ENCODE peak calls at places on chromosomes 3 and 15, in four cellular contexts. F, I, P and S are unnamed samples.

GRCh38 chr3:15636028-15636709 is 34.6 kb downstream of the BTD start:
- DNase-seq in P (no peak), F (no peak), I (no peak), S (peak)

GRCh38 chr3:187039723-187040414 is 99.4 kb downstream of the RPL39L start:
- DNase-seq in F (peak), P (no peak), I (no peak), S (no peak)

GRCh38 chr15:58758141-58758540 is 8.6 kb upstream of the ADAM10 start:
- DNase-seq in F (no peak), P (peak), I (no peak), S (no peak)

GRCh38 chr15:37900286-37901221 is 33.9 kb upstream of the TMCO5A start:
- DNase-seq in I (no peak), F (no peak), P (no peak), S (no peak)

GRCh38 chr15:62847900-62848489 is 194.6 kb upstream of the TPM1 start:
- DNase-seq in F (peak), I (peak), P (peak), S (peak)

GRCh38 chr3:50639055-50639494 is 22.1 kb downstream of the MAPKAPK3 start:
- DNase-seq in I (no peak), P (no peak), F (no peak), S (no peak)

GRCh38 chr3:134008630-134009156 is 21.0 kb downstream of the SLCO2A1 start:
- DNase-seq in F (no peak), P (no peak), I (no peak), S (peak)

GRCh38 chr3:177713921-177714900 is 516.9 kb upstream of the TBL1XR1 start:
- DNase-seq in P (peak), F (no peak), I (no peak), S (no peak)

GRCh38 chr15:61479601-61480000 is 250.5 kb upstream of the RORA start:
- DNase-seq in F (no peak), P (no peak), I (no peak), S (no peak)

GRCh38 chr3:114446605-114447004 is 152.8 kb downstream of the TIGIT start:
- DNase-seq in I (no peak), P (no peak), F (no peak), S (no peak)

GRCh38 chr3:17442332-17443049 is 299.9 kb downstream of the TBC1D5 start:
- DNase-seq in I (peak), P (no peak), F (no peak), S (no peak)

GRCh38 chr3:144770813-144771400 is 799.3 kb downstream of the DIPK2A start:
- DNase-seq in F (peak), I (no peak), P (no peak), S (peak)

GRCh38 chr15:74664028-74664616 is 31.7 kb downstream of the EDC3 start:
- DNase-seq in P (no peak), F (peak), I (no peak), S (no peak)

GRCh38 chr15:92503889-92504288 is 110.2 kb downstream of the ST8SIA2 start:
- DNase-seq in F (no peak), P (no peak), I (no peak), S (no peak)

GRCh38 chr3:195150194-195151118 is 120.5 kb downstream of the XXYLT1 start:
- DNase-seq in P (peak), F (no peak), I (peak), S (no peak)

GRCh38 chr15:77568960-77569646 is 63.6 kb downstream of the LINGO1 start:
- DNase-seq in P (no peak), F (peak), I (no peak), S (no peak)

GRCh38 chr3:106825962-106826605 is 551.2 kb upstream of the CCDC54 start:
- DNase-seq in I (no peak), P (no peak), F (no peak), S (no peak)
- TF ChIP-seq ELF1 in I (no peak), P (no peak), F (no peak), S (no peak)

GRCh38 chr3:146221276-146221675 is 29.6 kb downstream of the PLSCR4 start:
- DNase-seq in P (no peak), I (no peak), F (peak), S (no peak)

GRCh38 chr3:146222204-146223046 is 28.5 kb downstream of the PLSCR4 start:
- DNase-seq in P (no peak), I (no peak), F (peak), S (peak)

GRCh38 chr3:146223401-146224373 is 27.2 kb downstream of the PLSCR4 start:
- DNase-seq in F (peak), P (no peak), I (no peak), S (no peak)

GRCh38 chr3:146217324-146217723 is 33.6 kb downstream of the PLSCR4 start:
- DNase-seq in P (no peak), F (no peak), I (no peak), S (no peak)

DNA sequence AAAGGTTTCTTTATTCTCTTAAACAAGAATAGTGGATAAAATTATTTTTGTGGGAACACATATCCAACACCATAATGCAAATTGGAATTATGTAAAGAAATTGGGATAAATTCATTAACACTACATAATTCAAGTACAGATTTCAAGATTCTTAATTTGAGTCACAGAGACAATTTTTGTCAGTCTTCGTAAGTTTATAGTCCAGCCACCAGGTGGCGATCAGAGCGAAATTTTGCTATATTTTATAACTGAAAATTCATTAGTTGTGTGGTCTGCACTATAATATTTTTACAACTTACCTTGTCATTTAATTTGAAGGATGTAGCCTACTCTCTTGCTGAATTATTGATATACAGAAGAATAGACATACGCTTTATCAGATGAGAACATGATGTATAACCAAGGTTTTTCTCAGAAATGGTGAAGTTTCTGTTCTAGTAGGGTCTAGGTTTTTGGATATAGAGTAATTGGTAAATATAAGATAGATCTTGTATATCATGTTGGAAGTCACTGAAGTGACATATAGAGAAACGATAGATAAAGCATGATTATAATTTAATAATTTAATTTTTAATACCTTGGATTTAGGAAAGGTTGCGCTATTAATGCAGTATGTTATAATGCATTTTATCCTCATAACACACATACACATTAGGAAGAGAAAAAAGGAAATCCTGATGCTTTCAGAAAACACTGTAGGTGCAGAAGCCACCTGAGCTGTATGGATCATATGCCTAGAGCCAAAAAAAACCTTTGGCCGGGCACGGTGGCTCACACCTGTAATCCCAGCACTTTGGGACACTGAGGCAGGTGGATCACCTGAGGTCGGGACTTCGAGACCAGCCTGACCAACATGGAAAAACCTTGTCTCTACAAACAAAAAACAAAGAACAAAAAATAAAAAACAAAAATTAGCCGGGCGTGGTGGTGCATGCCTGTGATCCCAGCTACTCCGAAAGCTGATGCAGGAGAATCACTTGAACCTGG is 31.7 kb downstream of the PLSCR4 start:
- DNase-seq in P (peak), I (peak), F (peak), S (no peak)
- TF ChIP-seq ELF1 in P (no peak), I (no peak), F (no peak), S (no peak)

GRCh38 chr3:148546959-148547358 is 150.7 kb upstream of the AGTR1 start:
- DNase-seq in P (peak), F (no peak), I (no peak), S (no peak)
- TF ChIP-seq ELF1 in P (no peak), F (no peak), I (no peak), S (no peak)

DNA sequence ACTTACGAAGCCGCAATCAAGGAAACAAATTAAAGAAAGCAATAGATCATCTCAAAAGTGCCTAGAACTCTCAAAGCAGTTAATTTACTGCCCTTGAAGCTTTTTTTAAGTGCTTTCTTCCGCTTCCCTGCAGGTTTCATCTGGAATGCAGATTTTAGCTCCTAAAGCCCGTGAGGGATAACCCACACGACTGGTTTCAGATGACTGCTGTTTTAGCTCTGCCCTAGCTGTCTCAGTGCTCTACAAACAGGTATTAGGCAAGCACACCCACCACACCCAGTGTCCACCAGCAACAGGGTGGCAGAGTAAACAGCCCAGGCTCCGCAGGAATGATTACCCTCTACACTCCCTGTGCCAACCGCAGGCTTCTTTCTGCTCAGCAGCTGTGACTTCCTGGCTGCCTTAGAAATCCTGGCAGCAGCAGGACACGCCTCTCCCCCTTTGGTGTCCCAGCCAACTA is 126.0 kb downstream of the FMN1 start:
- DNase-seq in F (peak), I (no peak), P (peak), S (no peak)
- TF ChIP-seq ELF1 in F (no peak), I (no peak), P (peak), S (no peak)

DNA sequence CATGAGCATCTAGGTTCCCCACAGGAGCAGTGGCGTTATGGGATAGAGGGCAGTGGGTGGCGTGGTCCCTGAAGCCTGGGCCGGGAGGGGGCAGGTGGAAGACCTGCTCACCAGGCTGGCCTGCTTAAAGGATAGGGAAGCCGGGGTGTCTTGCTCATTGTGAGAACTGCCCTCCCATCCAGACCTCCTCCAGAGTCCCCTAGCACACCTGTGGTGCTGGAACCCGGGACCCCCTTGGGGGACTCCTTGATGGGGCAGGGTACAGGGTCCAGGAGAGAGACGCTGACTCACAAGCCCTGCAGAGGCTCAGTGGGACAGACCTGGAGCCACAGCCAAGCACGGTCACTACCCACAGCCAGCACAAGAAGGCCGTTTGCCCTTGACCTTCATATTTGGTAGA is 2.8 kb upstream of the RHCG start:
- DNase-seq in P (no peak), I (no peak), F (no peak), S (no peak)
- TF ChIP-seq ELF1 in P (no peak), I (no peak), F (no peak), S (no peak)